ENCODE peak calls at places on chromosomes 12 and 14, in seven cellular contexts. One of them, this sample, is unnamed.

GRCh38 chr12:121762269-121762668 is 31.2 kb downstream of the RHOF start:
- DNase-seq in HepG2: no peak
- DNase-seq in SK-N-SH: no peak
- DNase-seq in H1: no peak
- DNase-seq in HCT116: no peak
- DNase-seq in K562: no peak
- DNase-seq in GM12878: no peak
- DNase-seq in this sample: no peak

GRCh38 chr12:106866426-106867080 is 89.2 kb upstream of the TMEM263 start:
- DNase-seq in HepG2: no peak
- DNase-seq in SK-N-SH: no peak
- DNase-seq in H1: no peak
- DNase-seq in HCT116: no peak
- DNase-seq in K562: no peak
- DNase-seq in GM12878: no peak
- DNase-seq in this sample: no peak

GRCh38 chr12:31849090-31849687 is 110.0 kb upstream of the RESF1 start:
- DNase-seq in HepG2: no peak
- DNase-seq in SK-N-SH: no peak
- DNase-seq in H1: no peak
- DNase-seq in HCT116: peak; percentile 54
- DNase-seq in K562: no peak
- DNase-seq in GM12878: no peak
- DNase-seq in this sample: peak; percentile 69

GRCh38 chr12:49555631-49556390 is 12.1 kb downstream of the MCRS1 start:
- DNase-seq in HepG2: no peak
- DNase-seq in SK-N-SH: peak; percentile 23
- DNase-seq in H1: no peak
- DNase-seq in HCT116: no peak
- DNase-seq in K562: no peak
- DNase-seq in GM12878: no peak
- DNase-seq in this sample: no peak

GRCh38 chr14:88470542-88471440 is 84.0 kb downstream of the PTPN21 start:
- DNase-seq in HepG2: no peak
- DNase-seq in SK-N-SH: no peak
- DNase-seq in H1: no peak
- DNase-seq in HCT116: no peak
- DNase-seq in K562: no peak
- DNase-seq in GM12878: no peak
- DNase-seq in this sample: no peak

GRCh38 chr12:13142747-13143146 is 39.3 kb upstream of the GSG1 start:
- DNase-seq in HepG2: no peak
- DNase-seq in SK-N-SH: no peak
- DNase-seq in H1: no peak
- DNase-seq in HCT116: no peak
- DNase-seq in K562: no peak
- DNase-seq in GM12878: no peak
- DNase-seq in this sample: no peak

GRCh38 chr14:100896369-100897060 is 7.0 kb downstream of the RTL1 start:
- DNase-seq in HepG2: no peak
- DNase-seq in SK-N-SH: peak; percentile 42
- DNase-seq in H1: peak; percentile 43
- DNase-seq in HCT116: no peak
- DNase-seq in K562: no peak
- DNase-seq in GM12878: no peak
- DNase-seq in this sample: no peak

GRCh38 chr14:104868811-104869572 is 3.9 kb downstream of the CEP170B start:
- DNase-seq in HepG2: no peak
- DNase-seq in SK-N-SH: no peak
- DNase-seq in H1: peak; percentile 39
- DNase-seq in HCT116: no peak
- DNase-seq in K562: no peak
- DNase-seq in GM12878: no peak
- DNase-seq in this sample: no peak

GRCh38 chr12:120925740-120926563 is 21.8 kb upstream of the SPPL3 start:
- DNase-seq in HepG2: no peak
- DNase-seq in SK-N-SH: no peak
- DNase-seq in H1: peak; percentile 55
- DNase-seq in HCT116: peak; percentile 89
- DNase-seq in K562: no peak
- DNase-seq in GM12878: no peak
- DNase-seq in this sample: no peak

GRCh38 chr12:50394469-50395029 is 1.9 kb downstream of the FAM186A start:
- DNase-seq in HepG2: peak; percentile 87
- DNase-seq in SK-N-SH: no peak
- DNase-seq in H1: no peak
- DNase-seq in HCT116: no peak
- DNase-seq in K562: no peak
- DNase-seq in GM12878: no peak
- DNase-seq in this sample: no peak

GRCh38 chr14:44803239-44803905 is 158.4 kb downstream of the KLHL28 start:
- DNase-seq in HepG2: peak; percentile 35
- DNase-seq in SK-N-SH: peak; percentile 32
- DNase-seq in H1: no peak
- DNase-seq in HCT116: peak; percentile 45
- DNase-seq in K562: peak; percentile 22
- DNase-seq in GM12878: peak; percentile 8
- DNase-seq in this sample: peak; percentile 61

GRCh38 chr14:76091036-76091435 is 60.7 kb upstream of the GPATCH2L start:
- DNase-seq in HepG2: peak; percentile 15
- DNase-seq in SK-N-SH: no peak
- DNase-seq in H1: no peak
- DNase-seq in HCT116: no peak
- DNase-seq in K562: peak; percentile 73
- DNase-seq in GM12878: no peak
- DNase-seq in this sample: no peak

GRCh38 chr12:8077207-8077606 is 4.9 kb upstream of the NECAP1 start:
- DNase-seq in HepG2: no peak
- DNase-seq in SK-N-SH: peak; percentile 17
- DNase-seq in H1: no peak
- DNase-seq in HCT116: no peak
- DNase-seq in K562: no peak
- DNase-seq in GM12878: no peak
- DNase-seq in this sample: no peak

GRCh38 chr14:92755495-92755894 is 7.1 kb upstream of the LGMN start:
- DNase-seq in HepG2: no peak
- DNase-seq in SK-N-SH: no peak
- DNase-seq in H1: no peak
- DNase-seq in HCT116: no peak
- DNase-seq in K562: no peak
- DNase-seq in GM12878: no peak
- DNase-seq in this sample: no peak

GRCh38 chr14:24058260-24058950 is 6.6 kb downstream of the CARMIL3 start:
- DNase-seq in HepG2: peak; percentile 89
- DNase-seq in SK-N-SH: peak; percentile 91
- DNase-seq in H1: peak; percentile 84
- DNase-seq in HCT116: no peak
- DNase-seq in K562: peak; percentile 64
- DNase-seq in GM12878: no peak
- DNase-seq in this sample: peak; percentile 79

GRCh38 chr12:42236017-42236416 is 2.0 kb downstream of the YAF2 start:
- DNase-seq in HepG2: no peak
- DNase-seq in SK-N-SH: no peak
- DNase-seq in H1: no peak
- DNase-seq in HCT116: no peak
- DNase-seq in K562: no peak
- DNase-seq in GM12878: no peak
- DNase-seq in this sample: no peak

GRCh38 chr12:76946451-76946850 is 67.6 kb upstream of the CSRP2 start:
- DNase-seq in HepG2: no peak
- DNase-seq in SK-N-SH: no peak
- DNase-seq in H1: no peak
- DNase-seq in HCT116: no peak
- DNase-seq in K562: no peak
- DNase-seq in GM12878: no peak
- DNase-seq in this sample: no peak

GRCh38 chr12:51395283-51396230 is 4.4 kb upstream of the GALNT6 start:
- DNase-seq in HepG2: no peak
- DNase-seq in SK-N-SH: peak; percentile 52
- DNase-seq in H1: no peak
- DNase-seq in HCT116: no peak
- DNase-seq in K562: peak; percentile 79
- DNase-seq in GM12878: peak; percentile 70
- DNase-seq in this sample: no peak

GRCh38 chr12:96136720-96137378 is 57.3 kb upstream of the ELK3 start:
- DNase-seq in HepG2: no peak
- DNase-seq in SK-N-SH: no peak
- DNase-seq in H1: no peak
- DNase-seq in HCT116: no peak
- DNase-seq in K562: no peak
- DNase-seq in GM12878: no peak
- DNase-seq in this sample: no peak

DNA sequence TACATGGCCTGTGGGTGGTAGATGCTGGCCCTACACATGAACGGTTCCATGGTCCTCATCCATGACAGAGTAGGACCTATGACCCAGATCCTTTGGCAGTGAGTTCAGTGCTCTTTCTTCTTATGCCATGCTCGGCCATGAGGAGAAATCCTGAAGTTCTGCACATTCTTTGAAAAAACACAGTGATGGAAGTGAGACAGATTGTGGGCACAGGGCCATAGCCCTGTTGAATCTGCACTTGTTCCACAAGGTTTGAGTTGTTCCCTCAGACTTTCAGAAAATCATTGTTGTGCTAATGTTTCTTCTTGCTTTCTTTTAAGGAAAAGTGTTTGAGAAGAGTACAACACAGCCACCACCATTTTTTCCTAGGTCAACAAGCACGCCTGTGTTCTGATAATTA is 180.0 kb downstream of the C12orf75 start:
- DNase-seq in HepG2: no peak
- DNase-seq in SK-N-SH: no peak
- DNase-seq in H1: no peak
- DNase-seq in HCT116: no peak
- DNase-seq in K562: no peak
- DNase-seq in GM12878: no peak
- DNase-seq in this sample: no peak
- TF ChIP-seq JUND in HepG2: no peak
- TF ChIP-seq JUND in SK-N-SH: no peak
- TF ChIP-seq JUND in H1: no peak
- TF ChIP-seq JUND in HCT116: no peak
- TF ChIP-seq JUND in K562: no peak
- TF ChIP-seq JUND in GM12878: no peak
- TF ChIP-seq JUND in this sample: no peak

DNA sequence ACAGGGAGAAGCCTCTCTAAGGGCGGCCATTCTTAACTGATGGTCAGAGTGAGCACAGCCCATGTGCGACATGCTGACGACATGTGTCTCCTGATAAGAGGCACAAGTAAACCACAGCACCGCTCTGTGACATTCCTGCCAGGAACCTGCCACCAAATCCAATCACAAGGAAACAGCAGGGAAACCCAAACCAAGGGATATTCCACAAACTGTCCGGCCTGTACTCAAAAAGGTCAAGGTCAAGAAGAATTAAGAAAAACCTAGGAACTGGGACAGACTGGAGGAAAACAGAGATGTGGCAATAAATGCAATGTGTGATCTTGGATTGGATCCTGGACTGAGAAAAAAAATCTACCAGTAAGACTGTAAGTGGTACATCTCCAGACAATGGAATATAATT is 91.9 kb downstream of the SYNE3 start:
- DNase-seq in HepG2: no peak
- DNase-seq in SK-N-SH: no peak
- DNase-seq in H1: no peak
- DNase-seq in HCT116: no peak
- DNase-seq in K562: no peak
- DNase-seq in GM12878: no peak
- DNase-seq in this sample: no peak
- TF ChIP-seq JUND in HepG2: no peak
- TF ChIP-seq JUND in SK-N-SH: no peak
- TF ChIP-seq JUND in H1: no peak
- TF ChIP-seq JUND in HCT116: no peak
- TF ChIP-seq JUND in K562: no peak
- TF ChIP-seq JUND in GM12878: no peak
- TF ChIP-seq JUND in this sample: no peak

GRCh38 chr12:55637467-55637866 is 775 bp downstream of the OR10P1 start:
- DNase-seq in HepG2: no peak
- DNase-seq in SK-N-SH: no peak
- DNase-seq in H1: no peak
- DNase-seq in HCT116: no peak
- DNase-seq in K562: no peak
- DNase-seq in GM12878: no peak
- DNase-seq in this sample: no peak
- TF ChIP-seq JUND in HepG2: no peak
- TF ChIP-seq JUND in SK-N-SH: no peak
- TF ChIP-seq JUND in H1: no peak
- TF ChIP-seq JUND in HCT116: no peak
- TF ChIP-seq JUND in K562: no peak
- TF ChIP-seq JUND in GM12878: no peak
- TF ChIP-seq JUND in this sample: no peak

GRCh38 chr12:111074559-111074958 is 154.2 kb upstream of the MYL2 start:
- DNase-seq in HepG2: no peak
- DNase-seq in SK-N-SH: no peak
- DNase-seq in H1: no peak
- DNase-seq in HCT116: no peak
- DNase-seq in K562: no peak
- DNase-seq in GM12878: no peak
- DNase-seq in this sample: no peak

GRCh38 chr12:111074965-111075364 is 154.6 kb upstream of the MYL2 start:
- DNase-seq in HepG2: no peak
- DNase-seq in SK-N-SH: peak; percentile 53
- DNase-seq in H1: no peak
- DNase-seq in HCT116: no peak
- DNase-seq in K562: no peak
- DNase-seq in GM12878: no peak
- DNase-seq in this sample: no peak

GRCh38 chr12:111076199-111076598 is 155.8 kb upstream of the MYL2 start:
- DNase-seq in HepG2: no peak
- DNase-seq in SK-N-SH: no peak
- DNase-seq in H1: no peak
- DNase-seq in HCT116: no peak
- DNase-seq in K562: no peak
- DNase-seq in GM12878: no peak
- DNase-seq in this sample: no peak

GRCh38 chr12:111078731-111079130 is 158.4 kb upstream of the MYL2 start:
- DNase-seq in HepG2: no peak
- DNase-seq in SK-N-SH: no peak
- DNase-seq in H1: no peak
- DNase-seq in HCT116: no peak
- DNase-seq in K562: no peak
- DNase-seq in GM12878: no peak
- DNase-seq in this sample: no peak

DNA sequence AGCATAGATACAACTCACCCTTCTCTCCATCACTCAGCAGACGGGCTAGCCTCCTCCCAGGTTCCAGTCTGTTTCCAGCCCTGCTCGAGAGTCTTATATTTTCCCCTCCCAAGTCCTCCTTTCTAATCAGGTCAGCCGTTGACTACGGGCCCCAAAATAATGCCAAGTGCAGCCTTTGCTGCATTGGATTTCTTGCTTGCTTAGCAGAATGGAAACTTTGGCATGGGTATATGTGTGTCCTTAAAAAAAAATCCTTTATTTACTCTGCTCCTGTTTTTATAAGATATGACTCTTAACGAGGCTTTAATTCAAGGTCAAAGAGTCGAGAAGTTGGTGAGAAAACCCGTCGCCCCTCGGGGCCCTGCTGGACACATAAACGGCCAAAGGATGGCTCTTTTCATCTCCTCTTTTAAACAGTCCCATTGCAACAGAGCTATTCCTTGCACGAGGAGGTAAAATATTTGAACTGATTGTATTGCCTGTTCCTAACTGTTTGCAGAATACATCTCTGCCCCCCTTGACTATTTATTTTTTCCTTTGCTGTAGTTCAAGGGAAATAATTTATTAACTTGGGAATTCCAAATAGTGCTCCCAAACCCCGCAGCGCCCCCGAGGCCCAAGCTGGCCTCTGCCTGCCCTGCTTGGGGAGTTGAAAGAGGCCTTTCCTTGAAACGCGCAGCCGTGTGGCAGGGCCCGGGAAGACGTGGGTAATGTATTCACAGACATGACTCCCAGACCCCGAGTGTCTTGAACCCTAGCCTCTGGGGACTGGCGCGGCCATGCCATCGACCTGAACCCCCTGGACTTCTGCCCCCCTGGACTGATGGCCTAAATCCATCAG is 156.5 kb upstream of the MYL2 start:
- DNase-seq in HepG2: peak; percentile 6
- DNase-seq in SK-N-SH: no peak
- DNase-seq in H1: no peak
- DNase-seq in HCT116: no peak
- DNase-seq in K562: no peak
- DNase-seq in GM12878: no peak
- DNase-seq in this sample: no peak
- TF ChIP-seq JUND in HepG2: no peak
- TF ChIP-seq JUND in SK-N-SH: no peak
- TF ChIP-seq JUND in H1: no peak
- TF ChIP-seq JUND in HCT116: no peak
- TF ChIP-seq JUND in K562: no peak
- TF ChIP-seq JUND in GM12878: no peak
- TF ChIP-seq JUND in this sample: no peak

This sample was measured in T47D.